ENCODE peak calls at places on chromosomes 11 and 22, in nine cellular contexts. F, O, X, M, Q, A, H, G and T are unnamed samples.

GRCh38 chr22:17922925-17923898 is 101.1 kb downstream of the MICAL3 start:
- DNase-seq in F (peak; percentile 97), O (no peak), X (peak; percentile 57), M (peak; percentile 88), Q (peak; percentile 84), A (no peak), H (no peak), G (no peak), T (peak; percentile 90)

GRCh38 chr11:2151500-2152257 is 9.3 kb downstream of the INS start:
- DNase-seq in F (peak; percentile 43), O (peak; percentile 80), X (peak; percentile 27), M (peak; percentile 62), Q (peak; percentile 75), A (peak; percentile 28), H (peak; percentile 78), G (no peak), T (peak; percentile 53)

GRCh38 chr11:111762981-111763643 is 3.1 kb downstream of the PPP2R1B start:
- DNase-seq in F (peak; percentile 6), O (no peak), X (no peak), M (peak; percentile 27), Q (peak; percentile 36), A (no peak), H (no peak), G (no peak), T (no peak)

GRCh38 chr11:15886866-15887265 is 469.5 kb downstream of the SOX6 start:
- DNase-seq in F (peak; percentile 79), O (no peak), X (no peak), M (no peak), Q (no peak), A (no peak), H (no peak), G (no peak), T (peak; percentile 38)

GRCh38 chr11:9078113-9079041 is 13.0 kb downstream of the SCUBE2 start:
- DNase-seq in F (no peak), O (no peak), X (peak; percentile 10), M (no peak), Q (no peak), A (no peak), H (no peak), G (peak; percentile 62), T (no peak)

GRCh38 chr11:11407065-11407737 is 54.2 kb upstream of the CSNK2A3 start:
- DNase-seq in F (no peak), O (no peak), X (no peak), M (peak; percentile 43), Q (no peak), A (no peak), H (peak; percentile 46), G (no peak), T (no peak)

GRCh38 chr22:21866821-21867527 is 471 bp downstream of the MAPK1 start:
- DNase-seq in F (no peak), O (no peak), X (no peak), M (no peak), Q (no peak), A (no peak), H (peak; percentile 23), G (no peak), T (no peak)

GRCh38 chr11:104997288-104997687 is 25.7 kb downstream of the CASP5 start:
- DNase-seq in F (no peak), O (no peak), X (no peak), M (peak; percentile 5), Q (peak; percentile 58), A (no peak), H (no peak), G (no peak), T (no peak)

GRCh38 chr11:111336582-111337256 is 38.4 kb downstream of the POU2AF3 start:
- DNase-seq in F (peak; percentile 85), O (no peak), X (no peak), M (peak; percentile 93), Q (peak; percentile 73), A (no peak), H (no peak), G (no peak), T (peak; percentile 23)

GRCh38 chr11:95711162-95711944 is 78.2 kb downstream of the FAM76B start:
- DNase-seq in F (peak; percentile 92), O (no peak), X (no peak), M (peak; percentile 75), Q (peak; percentile 39), A (no peak), H (no peak), G (no peak), T (peak; percentile 42)

GRCh38 chr11:78189851-78190250 is 1.1 kb downstream of the USP35 start:
- DNase-seq in F (no peak), O (no peak), X (no peak), M (no peak), Q (no peak), A (no peak), H (no peak), G (no peak), T (no peak)

GRCh38 chr11:72643547-72643946 is 30.7 kb downstream of the PDE2A start:
- DNase-seq in F (peak; percentile 14), O (no peak), X (no peak), M (peak; percentile 54), Q (peak; percentile 22), A (no peak), H (no peak), G (peak; percentile 83), T (no peak)

GRCh38 chr11:134531331-134532135 is 119.5 kb upstream of the B3GAT1 start:
- DNase-seq in F (no peak), O (no peak), X (no peak), M (no peak), Q (no peak), A (no peak), H (peak; percentile 29), G (peak; percentile 60), T (no peak)

GRCh38 chr11:1054143-1055108 is 17.9 kb upstream of the MUC6 start:
- DNase-seq in F (no peak), O (no peak), X (no peak), M (peak; percentile 27), Q (no peak), A (no peak), H (no peak), G (no peak), T (no peak)

GRCh38 chr11:11366793-11367192 is 13.7 kb upstream of the CSNK2A3 start:
- DNase-seq in F (peak; percentile 6), O (no peak), X (no peak), M (peak; percentile 14), Q (peak; percentile 25), A (no peak), H (no peak), G (no peak), T (peak; percentile 23)

GRCh38 chr22:48496987-48497650 is 1330.6 kb downstream of the BRD1 start:
- DNase-seq in F (no peak), O (no peak), X (no peak), M (no peak), Q (no peak), A (no peak), H (no peak), G (no peak), T (no peak)

GRCh38 chr11:119759324-119759723 is 30.3 kb upstream of the NECTIN1 start:
- DNase-seq in F (peak; percentile 85), O (no peak), X (no peak), M (peak; percentile 50), Q (no peak), A (no peak), H (no peak), G (no peak), T (peak; percentile 68)

GRCh38 chr11:85182437-85183109 is 444.6 kb downstream of the DLG2 start:
- DNase-seq in F (peak; percentile 75), O (no peak), X (no peak), M (peak; percentile 45), Q (peak; percentile 3), A (peak; percentile 25), H (no peak), G (no peak), T (peak; percentile 6)
- TF ChIP-seq CTCF in F (peak; percentile 27), O (peak; percentile 34), X (peak; percentile 54), M (peak; percentile 43), Q (peak; percentile 7), A (no peak), H (peak; percentile 16), G (no peak), T (peak; percentile 55)

GRCh38 chr11:48058777-48059176 is 78.4 kb downstream of the PTPRJ start:
- DNase-seq in F (no peak), O (no peak), X (no peak), M (no peak), Q (no peak), A (no peak), H (no peak), G (no peak), T (no peak)

GRCh38 chr11:48062649-48063048 is 82.3 kb downstream of the PTPRJ start:
- DNase-seq in F (no peak), O (no peak), X (no peak), M (no peak), Q (no peak), A (no peak), H (no peak), G (no peak), T (no peak)

GRCh38 chr11:48066881-48067800 is 86.8 kb downstream of the PTPRJ start:
- DNase-seq in F (peak; percentile 85), O (no peak), X (no peak), M (peak; percentile 55), Q (no peak), A (peak; percentile 42), H (no peak), G (no peak), T (peak; percentile 93)

GRCh38 chr11:48063424-48063978 is 83.1 kb downstream of the PTPRJ start:
- DNase-seq in F (peak; percentile 98), O (peak; percentile 59), X (peak; percentile 97), M (peak; percentile 95), Q (peak; percentile 93), A (no peak), H (peak; percentile 33), G (no peak), T (peak; percentile 96)

GRCh38 chr11:48064306-48064705 is 83.9 kb downstream of the PTPRJ start:
- DNase-seq in F (peak; percentile 89), O (no peak), X (peak; percentile 71), M (peak; percentile 51), Q (peak; percentile 61), A (no peak), H (no peak), G (no peak), T (no peak)
- H3K4me3 ChIP-seq in F (peak overlapping the region; percentile 41), O (no peak overlapping the region), X (peak overlapping the region; percentile 11), M (no peak overlapping the region), Q (no peak overlapping the region), A (no peak overlapping the region), H (no peak overlapping the region), G (peak overlapping the region; percentile 42), T (no peak overlapping the region)

GRCh38 chr11:14687456-14687855 is 43.9 kb downstream of the PDE3B start:
- DNase-seq in F (no peak), O (no peak), X (no peak), M (no peak), Q (no peak), A (no peak), H (no peak), G (no peak), T (no peak)

GRCh38 chr11:14687943-14688627 is 44.5 kb downstream of the PDE3B start:
- DNase-seq in F (no peak), O (no peak), X (no peak), M (no peak), Q (peak; percentile 1), A (no peak), H (no peak), G (no peak), T (no peak)
- TF ChIP-seq CTCF in F (no peak), O (no peak), X (no peak), M (no peak), Q (no peak), A (no peak), H (no peak), G (no peak), T (no peak)

DNA sequence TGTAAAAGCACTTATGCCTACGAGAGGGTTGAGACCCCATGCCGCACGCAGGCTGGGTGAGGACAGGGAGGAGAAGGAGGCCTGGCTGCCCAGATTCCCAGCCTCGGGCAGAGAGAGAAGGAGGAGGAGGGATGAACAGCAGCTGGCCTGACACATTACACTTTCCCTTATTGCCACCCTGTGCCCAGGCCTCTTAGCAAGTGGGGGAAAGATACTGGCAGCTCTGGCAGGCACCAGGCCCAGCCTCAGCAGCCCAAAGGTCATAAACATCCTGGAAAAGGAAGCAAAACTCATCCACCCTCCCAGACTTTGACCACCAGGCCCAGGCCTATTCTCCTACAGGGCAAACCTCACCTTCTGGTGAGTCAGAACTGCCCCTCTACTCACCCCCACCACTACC is 4.7 kb downstream of the PLAAT3 start:
- DNase-seq in F (no peak), O (no peak), X (no peak), M (no peak), Q (no peak), A (no peak), H (peak; percentile 48), G (peak; percentile 66), T (no peak)
- H3K4me3 ChIP-seq in F (no peak overlapping the region), O (peak overlapping the region; percentile 69), X (no peak overlapping the region), M (no peak overlapping the region), Q (no peak overlapping the region), A (no peak overlapping the region), H (no peak overlapping the region), G (peak overlapping the region; percentile 8), T (no peak overlapping the region)